ENCODE peak calls at places on chromosome 20, in five cellular contexts. I is H9, Y is BJ, E is osteocyte, Q is Peyer's patch. M is an unnamed sample.

GRCh38 chr20:31790401-31790800 is 28.8 kb upstream of the MYLK2 start:
- DNase-seq in Y (no peak), Q (no peak), I (no peak), E (no peak), M (no peak)

GRCh38 chr20:13419445-13419844 is 198.4 kb downstream of the ISM1 start:
- DNase-seq in Y (no peak), Q (no peak), I (no peak), E (no peak), M (no peak)

GRCh38 chr20:17446171-17446570 is 85.0 kb downstream of the BFSP1 start:
- DNase-seq in E (no peak), I (no peak), Y (no peak), Q (no peak), M (no peak)

GRCh38 chr20:64110411-64111068 is 3.2 kb upstream of the NPBWR2 start:
- DNase-seq in Y (no peak), E (peak; percentile 78), Q (peak; percentile 28), I (no peak), M (no peak)

GRCh38 chr20:51132286-51132810 is 109.4 kb upstream of the KCNG1 start:
- DNase-seq in Y (no peak), Q (peak; percentile 60), E (no peak), I (peak; percentile 8), M (no peak)

GRCh38 chr20:49593441-49594142 is 25.7 kb upstream of the PTGIS start:
- DNase-seq in Y (no peak), Q (no peak), E (no peak), I (no peak), M (no peak)

GRCh38 chr20:14959506-14960493 is 622.4 kb upstream of the FLRT3 start:
- DNase-seq in Q (no peak), Y (no peak), I (no peak), E (no peak), M (no peak)

GRCh38 chr20:36435799-36436541 is 105.3 kb upstream of the MYL9 start:
- DNase-seq in I (peak; percentile 96), E (no peak), Y (no peak), Q (peak; percentile 84), M (peak; percentile 83)

GRCh38 chr20:32007787-32008616 is 2.2 kb upstream of the CCM2L start:
- DNase-seq in I (peak; percentile 80), Q (no peak), Y (no peak), E (no peak), M (no peak)

GRCh38 chr20:64220891-64221527 is 34.5 kb upstream of the PCMTD2 start:
- DNase-seq in Y (no peak), Q (no peak), I (no peak), E (no peak), M (no peak)

GRCh38 chr20:37464611-37465010 is 56.4 kb upstream of the NNAT start:
- DNase-seq in Y (no peak), Q (no peak), E (no peak), I (no peak), M (no peak)

GRCh38 chr20:33624399-33624798 is 37.7 kb upstream of the C20orf144 start:
- DNase-seq in E (no peak), Q (no peak), I (no peak), Y (no peak), M (no peak)

GRCh38 chr20:17504326-17504897 is 26.8 kb downstream of the BFSP1 start:
- DNase-seq in Y (no peak), I (peak; percentile 51), Q (no peak), E (no peak), M (peak; percentile 53)

GRCh38 chr20:57813870-57814269 is 104.1 kb upstream of the PMEPA1 start:
- DNase-seq in E (no peak), I (no peak), Q (no peak), Y (no peak), M (no peak)

GRCh38 chr20:10573273-10573950 is 100.4 kb downstream of the JAG1 start:
- DNase-seq in Y (no peak), E (no peak), I (no peak), Q (no peak), M (no peak)

GRCh38 chr20:64157878-64158277 is 6.4 kb upstream of the MYT1 start:
- DNase-seq in E (no peak), Q (no peak), I (no peak), Y (no peak), M (no peak)

DNA sequence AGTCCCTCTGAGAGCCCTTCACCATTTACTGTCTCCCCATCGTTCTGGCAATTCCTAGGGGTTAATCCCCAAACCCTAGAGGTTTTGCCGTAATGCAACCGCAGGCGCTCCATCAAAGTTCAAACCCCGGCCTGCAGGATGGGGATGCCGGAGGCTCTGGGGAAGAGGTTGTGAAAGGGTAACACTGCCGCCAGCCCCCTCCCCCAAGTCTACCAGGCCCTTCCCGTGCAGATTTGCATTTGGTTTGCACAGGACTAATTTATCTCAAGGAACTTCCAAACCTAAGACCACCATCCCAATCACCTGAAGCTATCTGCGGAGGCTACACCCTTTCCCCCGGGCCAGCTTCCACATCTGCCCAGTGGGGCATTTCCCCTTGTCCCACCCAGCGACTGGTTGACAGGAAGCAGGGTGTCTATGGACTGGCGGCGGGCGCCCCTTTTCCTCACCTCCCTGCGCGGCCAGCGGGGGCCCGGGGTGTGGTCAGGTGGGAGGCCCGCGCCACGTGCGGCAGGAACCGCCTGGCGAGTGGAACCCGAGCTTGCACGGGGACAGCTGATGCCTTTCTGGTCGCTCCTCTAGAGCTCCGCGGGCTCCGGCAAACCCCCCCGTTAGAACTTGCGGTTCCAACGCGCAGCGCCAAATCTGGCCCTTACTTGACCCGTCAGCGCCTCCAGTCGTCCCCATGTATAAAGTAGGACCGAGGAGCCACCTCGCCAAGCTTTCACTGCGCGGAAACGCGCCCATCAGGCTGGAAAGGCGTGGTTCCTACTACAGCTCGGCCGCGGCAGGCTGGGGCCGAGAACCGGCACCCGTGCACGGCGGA is 9.4 kb upstream of the SLC4A11 start:
- DNase-seq in I (peak; percentile 73), E (no peak), Y (no peak), Q (peak; percentile 56), M (no peak)
- TF ChIP-seq CTCF in I (no peak), E (no peak), Y (peak; percentile 6), Q (no peak), M (no peak)

GRCh38 chr20:62918830-62919229 is 7.5 kb downstream of the DIDO1 start:
- DNase-seq in I (no peak), E (no peak), Q (no peak), Y (no peak), M (no peak)

GRCh38 chr20:62916703-62917476 is 9.4 kb downstream of the DIDO1 start:
- DNase-seq in Y (no peak), Q (no peak), E (no peak), I (no peak), M (no peak)

GRCh38 chr20:62918137-62918536 is 8.2 kb downstream of the DIDO1 start:
- DNase-seq in Y (no peak), E (no peak), I (no peak), Q (no peak), M (no peak)

GRCh38 chr20:62920039-62920645 is 6.2 kb downstream of the DIDO1 start:
- DNase-seq in Y (no peak), E (no peak), Q (peak; percentile 9), I (no peak), M (no peak)

DNA sequence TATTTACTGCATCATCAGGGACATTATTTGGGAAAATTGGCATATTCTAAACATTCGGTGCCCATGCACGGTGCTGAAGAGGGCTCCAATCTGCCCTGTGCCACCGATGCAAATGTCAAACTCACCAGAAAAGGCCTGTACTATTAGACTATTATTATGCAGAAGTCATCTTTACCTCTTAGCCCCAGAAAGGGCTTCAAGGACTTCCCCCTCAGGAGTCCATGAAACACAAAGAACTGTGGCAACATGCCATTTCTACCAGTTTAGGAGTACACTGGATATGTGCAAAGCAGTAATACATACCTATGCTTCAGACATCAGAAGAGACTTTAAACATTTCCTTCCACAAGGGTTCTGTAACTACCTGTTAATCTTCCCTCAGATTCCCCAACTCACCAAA is 8.6 kb downstream of the DIDO1 start:
- DNase-seq in Y (no peak), E (no peak), I (no peak), Q (no peak), M (no peak)
- TF ChIP-seq CTCF in Y (no peak), E (no peak), I (no peak), Q (no peak), M (no peak)

GRCh38 chr20:23078994-23079364 is 7.1 kb downstream of the CD93 start:
- DNase-seq in E (no peak), I (peak; percentile 64), Q (no peak), Y (no peak), M (no peak)
- TF ChIP-seq CTCF in E (peak; percentile 23), I (peak; percentile 81), Q (no peak), Y (no peak), M (no peak)

DNA sequence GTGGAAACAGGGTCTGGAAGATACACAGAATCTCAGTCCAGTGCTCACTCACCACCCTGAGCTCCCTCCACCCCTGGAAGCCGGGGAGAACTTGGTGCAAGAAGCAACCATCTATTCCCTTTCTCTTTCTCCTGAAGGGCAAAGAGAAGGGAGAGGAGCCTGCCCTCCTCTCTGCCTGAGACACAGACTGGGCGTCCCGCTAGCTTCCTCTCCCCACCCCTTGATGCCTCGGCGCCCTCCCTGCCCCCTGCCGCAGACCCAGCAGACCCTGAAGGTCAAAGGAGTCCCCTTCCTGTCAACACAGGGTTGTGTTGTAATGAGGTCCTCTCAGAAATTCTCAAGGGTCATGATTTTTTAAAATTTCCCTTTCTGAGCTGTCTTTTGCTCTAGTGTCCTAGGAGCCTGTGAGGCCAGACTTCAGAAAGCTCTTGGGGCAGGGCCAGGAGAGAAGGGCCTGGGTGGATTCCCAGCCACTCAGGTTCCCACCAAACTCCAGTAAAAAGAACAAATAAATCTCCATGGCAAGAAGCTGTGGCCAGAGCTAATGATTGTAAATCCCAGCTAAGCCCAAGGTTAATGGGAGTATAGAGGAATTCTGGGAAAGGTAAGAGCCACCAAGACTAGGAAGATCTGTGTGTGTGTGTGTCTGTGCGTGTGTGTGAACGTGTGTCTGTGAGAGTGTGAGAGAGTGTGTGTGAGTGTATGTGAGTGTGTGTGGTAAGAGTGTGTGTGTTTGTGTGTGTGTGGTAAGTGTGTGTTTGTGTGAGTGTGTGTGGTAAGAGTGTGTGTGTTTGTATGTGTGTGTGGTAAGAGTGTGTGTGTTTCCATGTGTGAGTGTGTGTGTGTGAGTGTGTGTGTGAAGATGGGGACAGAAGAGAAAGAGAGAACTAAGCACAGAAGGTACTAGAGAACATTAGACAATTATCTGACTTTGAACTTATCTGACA is 1.0 kb upstream of the JPH2 start:
- DNase-seq in Q (no peak), E (no peak), Y (peak; percentile 53), I (no peak), M (no peak)
- TF ChIP-seq CTCF in Q (no peak), E (no peak), Y (no peak), I (no peak), M (no peak)

M was measured in natural killer cell.